ENCODE peak calls at places on chromosomes 3 and 15, in seven cellular contexts. Z is brain microvascular endothelial cell, X is hepatocyte, A is tibial artery, W is A673, I is uterus, F is GM23248. C is an unnamed sample.
A peak's percentile ranks its signal among the peaks of the same experiment; 100 is the strongest.

GRCh38 chr3:15629860-15630597 is 28.5 kb downstream of the BTD start:
- DNase-seq in Z (peak; percentile 88), X (peak; percentile 88), A (no peak), W (peak; percentile 87), I (peak; percentile 65), F (peak; percentile 96), C (no peak)

GRCh38 chr3:150469931-150470740 is 62.0 kb downstream of the TSC22D2 start:
- DNase-seq in Z (peak; percentile 16), X (peak; percentile 47), A (no peak), W (no peak), I (no peak), F (peak; percentile 63), C (peak; percentile 82)

GRCh38 chr3:18424213-18424861 is 802 bp downstream of the SATB1 start:
- DNase-seq in Z (no peak), X (peak; percentile 12), A (no peak), W (peak; percentile 7), I (no peak), F (no peak), C (no peak)

GRCh38 chr3:184496933-184497332 is 64.7 kb upstream of the EPHB3 start:
- DNase-seq in Z (no peak), X (no peak), A (no peak), W (no peak), I (no peak), F (no peak), C (no peak)

GRCh38 chr3:81242871-81243270 is 518.6 kb downstream of the GBE1 start:
- DNase-seq in Z (no peak), X (no peak), A (no peak), W (peak; percentile 52), I (no peak), F (peak; percentile 48), C (no peak)

GRCh38 chr15:29208352-29208751 is 61.3 kb downstream of the NSMCE3 start:
- DNase-seq in Z (peak; percentile 10), X (no peak), A (no peak), W (peak; percentile 9), I (no peak), F (no peak), C (no peak)

GRCh38 chr15:77487479-77487861 is 66.8 kb downstream of the HMG20A start:
- DNase-seq in Z (no peak), X (no peak), A (no peak), W (peak; percentile 21), I (no peak), F (no peak), C (no peak)

GRCh38 chr3:49619649-49620048 is 54.5 kb upstream of the APEH start:
- DNase-seq in Z (no peak), X (no peak), A (peak; percentile 21), W (no peak), I (no peak), F (peak; percentile 29), C (no peak)

GRCh38 chr3:101512521-101513418 is at the start of gene SENP7:
- DNase-seq in Z (peak; percentile 74), X (peak; percentile 93), A (peak; percentile 91), W (peak; percentile 90), I (peak; percentile 82), F (peak; percentile 93), C (no peak)

GRCh38 chr15:85527907-85528306 is 147.5 kb downstream of the AKAP13 start:
- DNase-seq in Z (peak; percentile 82), X (peak; percentile 34), A (no peak), W (peak; percentile 71), I (no peak), F (peak; percentile 95), C (no peak)

GRCh38 chr15:32818758-32819405 is 101.1 kb downstream of the GREM1 start:
- DNase-seq in Z (no peak), X (peak; percentile 32), A (no peak), W (peak; percentile 69), I (peak; percentile 28), F (peak; percentile 70), C (no peak)

GRCh38 chr3:27391796-27392195 is 22.6 kb upstream of the NEK10 start:
- DNase-seq in Z (no peak), X (no peak), A (no peak), W (no peak), I (no peak), F (peak; percentile 19), C (no peak)

GRCh38 chr3:188832961-188833615 is 338.7 kb upstream of the TPRG1 start:
- DNase-seq in Z (no peak), X (no peak), A (no peak), W (no peak), I (no peak), F (no peak), C (peak; percentile 79)

GRCh38 chr3:14691239-14691638 is 16.3 kb downstream of the C3orf20 start:
- DNase-seq in Z (no peak), X (no peak), A (no peak), W (no peak), I (no peak), F (no peak), C (no peak)

GRCh38 chr15:66714543-66714981 is 12.5 kb downstream of the SMAD6 start:
- DNase-seq in Z (no peak), X (peak; percentile 49), A (no peak), W (no peak), I (no peak), F (peak; percentile 82), C (no peak)

GRCh38 chr3:65899226-65899625 is 139.5 kb downstream of the MAGI1 start:
- DNase-seq in Z (no peak), X (no peak), A (no peak), W (no peak), I (no peak), F (no peak), C (no peak)

GRCh38 chr3:51942603-51943450 is 664 bp downstream of the PARP3 start:
- DNase-seq in Z (peak; percentile 16), X (peak; percentile 63), A (peak; percentile 78), W (no peak), I (peak; percentile 62), F (peak; percentile 94), C (no peak)

GRCh38 chr3:147393261-147393964 is 12.9 kb downstream of the ZIC4 start:
- DNase-seq in Z (no peak), X (no peak), A (no peak), W (no peak), I (no peak), F (peak; percentile 88), C (no peak)

GRCh38 chr15:58352026-58352929 is 79.5 kb upstream of the LIPC start:
- DNase-seq in Z (no peak), X (no peak), A (no peak), W (peak; percentile 32), I (no peak), F (no peak), C (no peak)

GRCh38 chr3:107421170-107421792 is 44.0 kb downstream of the CCDC54 start:
- DNase-seq in Z (peak; percentile 37), X (peak; percentile 74), A (no peak), W (peak; percentile 77), I (no peak), F (peak; percentile 75), C (no peak)

GRCh38 chr3:159252772-159253384 is 451.0 kb downstream of the MFSD1 start:
- DNase-seq in Z (peak; percentile 32), X (peak; percentile 41), A (no peak), W (peak; percentile 55), I (no peak), F (peak; percentile 74), C (no peak)

GRCh38 chr15:101276501-101277037 is 716 bp downstream of the SELENOS start:
- DNase-seq in Z (peak; percentile 44), X (peak; percentile 59), A (no peak), W (peak; percentile 42), I (no peak), F (peak; percentile 82), C (no peak)

GRCh38 chr15:39165026-39165706 is 415.7 kb upstream of the THBS1 start:
- DNase-seq in Z (no peak), X (no peak), A (no peak), W (no peak), I (no peak), F (peak; percentile 66), C (no peak)

GRCh38 chr15:89631902-89632264 is 23.4 kb downstream of the KIF7 start:
- DNase-seq in Z (no peak), X (no peak), A (no peak), W (no peak), I (no peak), F (no peak), C (no peak)

GRCh38 chr3:173529062-173529711 is 131.6 kb downstream of the NLGN1 start:
- DNase-seq in Z (no peak), X (peak; percentile 48), A (no peak), W (peak; percentile 37), I (no peak), F (peak; percentile 16), C (no peak)

GRCh38 chr3:17583530-17583929 is 158.9 kb downstream of the TBC1D5 start:
- DNase-seq in Z (no peak), X (no peak), A (no peak), W (no peak), I (no peak), F (no peak), C (no peak)

GRCh38 chr3:87182023-87182422 is 45.1 kb upstream of the CHMP2B start:
- DNase-seq in Z (no peak), X (no peak), A (no peak), W (peak; percentile 38), I (no peak), F (no peak), C (no peak)
- H3K27ac ChIP-seq in Z (no peak overlapping the region), X (no peak overlapping the region), A (no peak overlapping the region), W (no peak overlapping the region), I (no peak overlapping the region), F (no peak overlapping the region), C (no peak overlapping the region)

GRCh38 chr15:63531586-63531985 is 27.2 kb downstream of the USP3 start:
- DNase-seq in Z (no peak), X (no peak), A (no peak), W (peak; percentile 40), I (no peak), F (no peak), C (no peak)
- H3K27ac ChIP-seq in Z (no peak overlapping the region), X (no peak overlapping the region), A (no peak overlapping the region), W (no peak overlapping the region), I (no peak overlapping the region), F (no peak overlapping the region), C (no peak overlapping the region)

GRCh38 chr15:22927761-22928160 is 52.4 kb downstream of the CYFIP1 start:
- DNase-seq in Z (no peak), X (no peak), A (no peak), W (no peak), I (no peak), F (no peak), C (no peak)

GRCh38 chr15:22925875-22926274 is 54.3 kb downstream of the CYFIP1 start:
- DNase-seq in Z (no peak), X (no peak), A (no peak), W (no peak), I (no peak), F (no peak), C (no peak)

GRCh38 chr15:22933641-22934061 is 46.5 kb downstream of the CYFIP1 start:
- DNase-seq in Z (no peak), X (no peak), A (no peak), W (peak; percentile 50), I (no peak), F (peak; percentile 16), C (no peak)

GRCh38 chr15:22931784-22932536 is 48.2 kb downstream of the CYFIP1 start:
- DNase-seq in Z (no peak), X (no peak), A (no peak), W (no peak), I (no peak), F (no peak), C (no peak)

GRCh38 chr15:22930782-22931484 is 49.2 kb downstream of the CYFIP1 start:
- DNase-seq in Z (no peak), X (no peak), A (peak; percentile 82), W (peak; percentile 24), I (no peak), F (peak; percentile 43), C (no peak)
- H3K27ac ChIP-seq in Z (no peak overlapping the region), X (no peak overlapping the region), A (peak overlapping the region; percentile 46), W (no peak overlapping the region), I (no peak overlapping the region), F (no peak overlapping the region), C (peak overlapping the region; percentile 62)

GRCh38 chr3:99866167-99866810 is 48.6 kb downstream of the CMSS1 start:
- DNase-seq in Z (peak; percentile 72), X (no peak), A (no peak), W (no peak), I (no peak), F (peak; percentile 86), C (no peak)
- H3K27ac ChIP-seq in Z (peak overlapping the region; percentile 62), X (peak overlapping the region; percentile 1), A (peak overlapping the region; percentile 96), W (no peak overlapping the region), I (peak overlapping the region; percentile 95), F (peak overlapping the region; percentile 81), C (no peak overlapping the region)